ENCODE peak calls at places on chromosome 2, in five cellular contexts. H is brain microvascular endothelial cell, B is GM13976, W is choroid plexus epithelial cell, P is GM12864. U is an unnamed sample.

GRCh38 chr2:55311444-55311870 is 42.4 kb upstream of the MTIF2 start:
- DNase-seq in B (peak; percentile 57), P (no peak), H (peak; percentile 23), W (peak; percentile 67), U (peak; percentile 50)

GRCh38 chr2:51711761-51712160 is 679.8 kb upstream of the NRXN1 start:
- DNase-seq in W (peak; percentile 89), H (peak; percentile 29), B (no peak), P (no peak), U (no peak)

GRCh38 chr2:20049631-20050030 is 1.8 kb downstream of the LAPTM4A start:
- DNase-seq in P (no peak), W (peak; percentile 43), H (no peak), B (no peak), U (no peak)

GRCh38 chr2:229980440-229981184 is 58.3 kb downstream of the FBXO36 start:
- DNase-seq in W (peak; percentile 83), P (no peak), H (peak; percentile 76), B (peak; percentile 58), U (peak; percentile 42)

GRCh38 chr2:162379719-162380580 is 36.0 kb downstream of the GCA start:
- DNase-seq in B (no peak), W (no peak), H (no peak), P (no peak), U (peak; percentile 1)

GRCh38 chr2:147546109-147546508 is 298.7 kb upstream of the ACVR2A start:
- DNase-seq in P (no peak), W (no peak), B (no peak), H (no peak), U (no peak)

GRCh38 chr2:23497063-23497462 is 112.1 kb downstream of the KLHL29 start:
- DNase-seq in B (no peak), P (no peak), H (peak; percentile 68), W (peak; percentile 66), U (no peak)

GRCh38 chr2:26693287-26693849 is 846 bp downstream of the KCNK3 start:
- DNase-seq in B (no peak), H (no peak), P (no peak), W (no peak), U (no peak)

GRCh38 chr2:151162185-151162584 is 99.5 kb downstream of the RBM43 start:
- DNase-seq in H (peak; percentile 54), P (no peak), B (no peak), W (peak; percentile 72), U (no peak)
- TF ChIP-seq CTCF in H (peak; percentile 55), P (no peak), B (no peak), W (peak; percentile 67), U (no peak)

GRCh38 chr2:121480826-121481225 is 49.9 kb upstream of the RNU4ATAC start:
- DNase-seq in H (peak; percentile 89), B (no peak), W (peak; percentile 96), P (no peak), U (no peak)

GRCh38 chr2:121476714-121477113 is 54.0 kb upstream of the RNU4ATAC start:
- DNase-seq in W (no peak), H (no peak), B (no peak), P (no peak), U (no peak)

GRCh38 chr2:121478996-121479735 is 51.5 kb upstream of the RNU4ATAC start:
- DNase-seq in H (no peak), B (no peak), W (no peak), P (no peak), U (no peak)

GRCh38 chr2:121483021-121483420 is 47.7 kb upstream of the RNU4ATAC start:
- DNase-seq in B (no peak), H (no peak), P (no peak), W (no peak), U (no peak)

GRCh38 chr2:121479882-121480522 is 50.7 kb upstream of the RNU4ATAC start:
- DNase-seq in W (peak; percentile 48), P (no peak), H (no peak), B (no peak), U (no peak)
- TF ChIP-seq CTCF in W (peak; percentile 21), P (peak; percentile 11), H (peak; percentile 38), B (no peak), U (peak; percentile 21)

DNA sequence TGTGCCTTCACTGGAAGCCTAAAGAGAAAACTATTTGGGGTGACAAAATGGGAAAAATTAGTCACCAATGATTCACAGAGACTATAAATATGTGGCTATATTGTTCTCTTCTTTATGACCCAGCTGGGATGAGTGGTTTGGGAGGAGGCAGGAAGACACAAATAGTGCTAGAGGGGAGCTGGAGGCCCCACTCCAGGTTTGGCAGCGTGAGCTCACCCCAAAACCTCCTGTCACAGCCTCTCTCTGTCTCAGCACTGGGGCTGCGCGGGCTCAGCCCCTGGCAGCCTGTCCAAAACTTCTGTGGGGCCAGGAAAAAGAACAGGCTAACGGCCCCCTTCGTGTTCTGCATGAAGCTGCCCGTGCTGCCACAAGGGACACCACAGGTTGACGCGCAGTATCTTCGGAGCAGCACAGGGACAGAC is 73.2 kb upstream of the LCLAT1 start:
- DNase-seq in W (no peak), H (peak; percentile 18), B (no peak), P (no peak), U (no peak)
- TF ChIP-seq CTCF in W (no peak), H (peak; percentile 14), B (no peak), P (no peak), U (no peak)

GRCh38 chr2:105403785-105404698 is 5.2 kb upstream of the FHL2 start:
- DNase-seq in W (peak; percentile 72), B (no peak), P (no peak), H (peak; percentile 75), U (no peak)
- TF ChIP-seq CTCF in W (peak; percentile 64), B (no peak), P (no peak), H (peak; percentile 73), U (no peak)

GRCh38 chr2:102168026-102168425 is 18.8 kb upstream of the IL1RL2 start:
- DNase-seq in P (no peak), B (no peak), W (no peak), H (no peak), U (no peak)

DNA sequence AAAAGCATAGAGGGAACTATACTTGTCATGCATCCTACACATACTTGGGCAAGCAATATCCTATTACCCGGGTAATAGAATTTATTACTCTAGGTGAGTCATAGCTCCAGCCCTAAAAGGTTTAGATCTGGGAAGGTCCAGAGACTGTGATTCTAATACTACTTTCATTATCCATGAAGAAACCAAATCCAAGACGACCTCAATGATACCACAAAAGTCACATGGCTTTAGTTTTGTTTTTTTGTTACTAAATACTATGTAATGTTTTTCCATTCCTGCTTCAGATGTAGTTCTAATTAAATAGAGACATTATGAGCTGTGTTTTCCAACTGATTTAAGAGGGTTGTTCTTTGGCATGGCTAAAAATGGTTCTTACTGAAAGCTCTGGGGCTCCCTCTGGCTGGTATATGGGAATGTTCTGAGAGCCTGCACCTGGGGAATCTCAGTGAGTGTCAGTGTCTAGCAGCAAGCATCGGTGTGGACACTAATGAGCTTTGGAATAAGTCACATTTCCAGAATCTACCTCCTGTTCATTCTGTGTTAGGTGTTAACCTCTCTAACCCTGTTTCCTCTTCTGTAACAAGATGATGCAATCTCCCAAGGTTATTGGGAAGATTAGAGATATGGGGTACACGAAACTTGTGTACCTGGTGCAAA is 20.5 kb upstream of the IL1RL2 start:
- DNase-seq in H (peak; percentile 57), P (no peak), W (peak; percentile 83), B (no peak), U (no peak)
- TF ChIP-seq CTCF in H (peak; percentile 75), P (no peak), W (peak; percentile 80), B (peak; percentile 15), U (no peak)

GRCh38 chr2:241155936-241156335 is 5.7 kb downstream of the PPP1R7 start:
- DNase-seq in P (no peak), H (no peak), W (no peak), B (no peak), U (no peak)

GRCh38 chr2:241151934-241152660 is 1.8 kb downstream of the PPP1R7 start:
- DNase-seq in B (no peak), H (no peak), P (no peak), W (no peak), U (no peak)

GRCh38 chr2:241156997-241157441 is 6.8 kb downstream of the PPP1R7 start:
- DNase-seq in H (no peak), W (no peak), P (no peak), B (no peak), U (no peak)

GRCh38 chr2:241153616-241154015 is 3.3 kb downstream of the PPP1R7 start:
- DNase-seq in B (no peak), P (no peak), H (no peak), W (no peak), U (no peak)

GRCh38 chr2:241154915-241155314 is 4.6 kb downstream of the PPP1R7 start:
- DNase-seq in B (no peak), H (no peak), P (no peak), W (no peak), U (no peak)
- TF ChIP-seq CTCF in B (no peak), H (no peak), P (no peak), W (no peak), U (no peak)

DNA sequence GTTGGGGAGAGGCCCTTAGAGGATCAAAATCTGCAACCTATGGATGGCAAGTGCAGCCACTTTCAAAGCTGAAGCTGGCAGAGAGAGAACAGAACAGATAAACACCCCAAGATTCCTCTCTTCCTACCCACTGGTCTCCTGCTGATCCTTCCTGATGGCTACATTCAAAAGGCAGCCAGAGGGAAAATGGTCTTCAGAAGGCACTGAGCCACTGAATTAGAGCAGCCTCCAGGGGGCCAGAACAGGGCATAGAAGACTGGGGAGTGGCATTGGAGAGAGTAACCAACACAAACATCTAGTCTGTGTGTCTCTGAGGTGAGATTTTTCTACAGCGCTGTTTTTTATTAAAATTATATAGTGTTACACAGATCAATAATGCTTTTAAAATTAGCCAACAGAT is 432.6 kb downstream of the PARD3B start:
- DNase-seq in W (no peak), H (no peak), P (no peak), B (no peak), U (no peak)
- TF ChIP-seq CTCF in W (peak; percentile 6), H (peak; percentile 16), P (no peak), B (no peak), U (no peak)

DNA sequence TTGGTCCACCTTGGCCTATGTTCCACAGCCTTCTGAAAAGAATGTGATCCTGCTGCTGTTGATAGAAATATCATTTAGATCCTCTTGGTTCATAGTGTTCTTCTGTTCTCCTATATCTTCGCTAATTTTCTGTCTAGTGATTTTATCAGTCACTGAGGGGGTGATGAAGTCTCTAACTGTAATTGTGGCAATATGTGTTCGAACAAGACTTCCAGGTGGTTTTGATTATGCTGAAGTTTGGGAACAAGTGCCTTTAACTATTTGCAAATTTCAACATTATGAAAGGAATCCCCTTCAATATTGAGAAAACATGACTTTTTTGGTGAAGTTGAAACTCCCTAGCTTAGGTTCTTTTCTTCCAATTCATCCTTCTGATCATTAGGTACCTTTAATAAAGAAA is 140.4 kb downstream of the MTX2 start:
- DNase-seq in P (no peak), H (no peak), W (no peak), B (no peak), U (no peak)
- TF ChIP-seq CTCF in P (no peak), H (no peak), W (no peak), B (no peak), U (no peak)

DNA sequence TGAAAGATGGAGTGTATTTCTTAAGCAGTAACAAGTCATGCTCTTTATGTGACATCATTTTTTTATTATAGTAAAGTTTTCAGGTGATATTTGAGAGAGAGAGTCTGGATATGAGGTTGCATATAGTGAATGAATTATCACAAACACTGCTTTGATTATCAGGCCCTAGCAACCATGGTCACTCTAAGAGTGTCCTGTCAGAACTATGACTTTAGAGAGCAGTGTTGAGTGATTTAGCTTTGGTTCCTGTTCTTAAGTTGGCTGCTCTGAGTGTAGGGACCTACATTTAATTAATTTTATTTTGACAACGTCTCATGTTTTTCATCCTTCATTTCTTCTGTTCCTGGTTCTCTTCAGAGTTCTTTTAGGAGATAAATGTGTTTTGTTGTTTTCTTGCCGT is 275.5 kb downstream of the KCNJ3 start:
- DNase-seq in W (no peak), H (no peak), B (no peak), P (no peak), U (no peak)
- TF ChIP-seq CTCF in W (no peak), H (no peak), B (no peak), P (no peak), U (no peak)

GRCh38 chr2:164023896-164024295 is 288.1 kb upstream of the FIGN start:
- DNase-seq in B (no peak), P (no peak), H (no peak), W (peak; percentile 21), U (no peak)
- TF ChIP-seq CTCF in B (no peak), P (no peak), H (peak; percentile 4), W (peak; percentile 3), U (no peak)